ENCODE peak calls at places on chromosome 18, in eight cellular contexts. K is endodermal cell; R is tibial artery; D is uterus; Y is HCT116; C is IMR-90; G is CD4-positive, CD25-positive, alpha-beta regulatory T cell; X is A673. V is an unnamed sample.

GRCh38 chr18:36095936-36096519 is 28.7 kb upstream of the RPRD1A start:
- DNase-seq in K (no peak), R (no peak), D (no peak), Y (peak; percentile 71), C (peak; percentile 85), G (no peak), X (peak; percentile 65), V (no peak)

GRCh38 chr18:10660485-10660884 is 134.7 kb downstream of the NAPG start:
- DNase-seq in K (no peak), R (no peak), D (no peak), Y (no peak), C (peak; percentile 58), G (no peak), X (no peak), V (no peak)

GRCh38 chr18:56086176-56086575 is 498.2 kb upstream of the TCF4 start:
- DNase-seq in K (no peak), R (no peak), D (no peak), Y (no peak), C (peak; percentile 38), G (no peak), X (no peak), V (no peak)

GRCh38 chr18:76558881-76559667 is 64.0 kb upstream of the ZNF516 start:
- DNase-seq in K (peak; percentile 33), R (no peak), D (no peak), Y (peak; percentile 73), C (peak; percentile 41), G (no peak), X (no peak), V (no peak)

GRCh38 chr18:25321869-25322268 is 30.1 kb downstream of the ZNF521 start:
- DNase-seq in K (no peak), R (no peak), D (no peak), Y (no peak), C (no peak), G (no peak), X (no peak), V (no peak)

GRCh38 chr18:5627756-5628511 is 84.1 kb upstream of the EPB41L3 start:
- DNase-seq in K (peak; percentile 51), R (no peak), D (no peak), Y (no peak), C (no peak), G (no peak), X (no peak), V (no peak)

GRCh38 chr18:25595274-25595673 is 243.3 kb upstream of the ZNF521 start:
- DNase-seq in K (no peak), R (no peak), D (no peak), Y (no peak), C (no peak), G (no peak), X (no peak), V (no peak)

GRCh38 chr18:10490401-10491289 is 35.2 kb upstream of the NAPG start:
- DNase-seq in K (peak; percentile 93), R (no peak), D (no peak), Y (peak; percentile 73), C (no peak), G (peak; percentile 11), X (no peak), V (peak; percentile 50)

GRCh38 chr18:44841221-44841620 is 160.5 kb downstream of the SETBP1 start:
- DNase-seq in K (no peak), R (no peak), D (no peak), Y (no peak), C (no peak), G (no peak), X (no peak), V (no peak)

GRCh38 chr18:77052656-77053309 is 79.8 kb downstream of the MBP start:
- DNase-seq in K (no peak), R (no peak), D (no peak), Y (no peak), C (no peak), G (no peak), X (no peak), V (no peak)

GRCh38 chr18:14104906-14105748 is 27.1 kb downstream of the ZNF519 start:
- DNase-seq in K (no peak), R (no peak), D (no peak), Y (no peak), C (no peak), G (no peak), X (no peak), V (no peak)

DNA sequence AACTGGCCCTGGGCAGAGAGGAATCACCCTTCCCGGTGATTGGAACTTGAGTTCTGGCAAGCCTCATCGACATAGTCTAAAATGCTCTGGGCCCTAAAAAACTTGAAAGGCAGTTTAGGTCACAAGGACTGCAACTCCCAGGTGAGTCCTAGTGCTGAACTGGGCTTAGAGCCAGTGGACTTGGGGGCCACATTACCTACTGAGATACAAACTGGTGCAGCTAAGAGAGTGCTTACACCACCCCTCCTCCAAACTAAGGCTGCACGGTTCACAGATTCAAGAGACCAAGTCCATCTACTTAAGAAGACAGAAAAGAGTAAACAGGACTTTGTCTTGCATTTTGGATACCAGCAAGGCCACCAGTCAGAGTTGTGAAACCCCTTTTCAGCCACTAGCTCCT is 25.3 kb downstream of the ZNF519 start:
- DNase-seq in K (no peak), R (no peak), D (no peak), Y (no peak), C (no peak), G (no peak), X (no peak), V (no peak)
- H3K9me3 ChIP-seq in K (peaks cover 86% of the 10 kb centered on the region), R (peaks cover 70% of the 10 kb centered on the region), D (no peaks in the 10 kb centered on the region), Y (peaks cover 39% of the 10 kb centered on the region), C (peaks cover 13% of the 10 kb centered on the region), G (peaks cover 29% of the 10 kb centered on the region), X (peaks cover 74% of the 10 kb centered on the region), V (peaks cover 19% of the 10 kb centered on the region)

DNA sequence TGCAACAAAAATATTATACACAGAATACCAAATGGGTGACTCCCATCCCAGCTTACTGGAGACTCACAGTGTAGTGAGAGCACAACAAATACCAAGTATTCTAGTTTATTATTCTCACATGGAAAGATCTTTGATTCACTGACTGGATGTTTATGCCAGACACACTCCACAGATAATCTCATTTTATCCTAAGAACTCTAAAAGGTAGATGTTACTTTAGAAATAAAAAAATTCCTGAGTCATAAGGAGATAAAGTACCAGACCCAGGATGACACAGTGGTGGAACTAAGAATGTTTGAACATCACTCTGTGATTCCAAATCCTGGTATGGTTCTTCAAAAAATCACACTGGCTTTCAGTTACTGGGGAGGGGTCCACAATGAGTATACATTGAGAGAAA is 136.2 kb downstream of the CDH2 start:
- DNase-seq in K (no peak), R (no peak), D (no peak), Y (no peak), C (peak; percentile 7), G (no peak), X (no peak), V (no peak)
- H3K27ac ChIP-seq in K (peak overlapping the region; percentile 5), R (no peak overlapping the region), D (no peak overlapping the region), Y (no peak overlapping the region), C (no peak overlapping the region), G (no peak overlapping the region), X (no peak overlapping the region), V (no peak overlapping the region)

GRCh38 chr18:79523738-79524180 is 128.0 kb downstream of the NFATC1 start:
- DNase-seq in K (no peak), R (no peak), D (no peak), Y (no peak), C (no peak), G (peak; percentile 64), X (no peak), V (peak; percentile 68)
- H3K4me3 ChIP-seq in K (no peak overlapping the region), R (no peak overlapping the region), D (no peak overlapping the region), Y (no peak overlapping the region), C (no peak overlapping the region), G (peak overlapping the region; percentile 67), X (no peak overlapping the region), V (peak overlapping the region; percentile 75)

DNA sequence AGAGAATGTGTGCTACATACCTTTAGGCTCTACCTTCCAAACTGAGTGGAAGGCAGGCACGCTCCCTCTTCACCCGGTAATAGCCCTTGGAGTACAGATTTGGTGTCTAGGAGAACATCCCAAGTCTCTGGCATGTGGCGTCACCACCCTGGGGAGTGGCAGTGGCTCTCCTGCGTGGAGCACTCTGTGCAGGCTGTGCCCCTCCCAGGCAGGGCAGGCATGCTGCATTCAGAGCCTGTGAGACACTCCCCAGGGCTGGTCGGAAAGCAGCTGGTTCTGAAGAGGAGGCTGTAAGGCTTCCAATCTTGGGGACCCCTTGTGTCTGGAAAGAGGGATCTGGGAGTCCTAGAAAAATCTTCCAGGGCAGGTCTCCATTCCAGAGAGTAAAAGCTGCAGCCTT is 193.3 kb downstream of the ANKRD30B start:
- DNase-seq in K (no peak), R (no peak), D (no peak), Y (no peak), C (no peak), G (no peak), X (no peak), V (no peak)
- H3K9me3 ChIP-seq in K (peaks cover 40% of the 10 kb centered on the region), R (no peaks in the 10 kb centered on the region), D (no peaks in the 10 kb centered on the region), Y (no peaks in the 10 kb centered on the region), C (peaks cover 33% of the 10 kb centered on the region), G (no peaks in the 10 kb centered on the region), X (peaks cover 2% of the 10 kb centered on the region), V (no peaks in the 10 kb centered on the region)

DNA sequence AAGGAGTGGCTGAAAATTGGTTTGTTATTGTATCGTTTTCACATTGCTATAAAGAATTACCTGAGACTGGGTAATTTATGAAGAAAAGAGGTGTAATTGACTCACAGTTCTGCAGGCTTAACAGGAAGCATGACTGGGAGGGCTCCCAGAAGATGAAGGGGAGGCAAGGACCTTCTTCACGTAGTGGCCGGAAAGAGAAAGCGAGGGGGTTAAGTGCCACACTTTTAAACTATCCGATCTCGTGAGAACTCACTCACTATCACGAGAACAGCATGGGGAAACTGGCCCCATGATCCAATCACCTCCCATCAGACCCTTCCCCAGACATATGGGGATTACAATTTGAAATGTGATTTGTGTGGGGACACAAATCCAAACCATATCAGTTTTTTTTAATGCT is 81.6 kb downstream of the FBXO15 start:
- DNase-seq in K (no peak), R (no peak), D (no peak), Y (no peak), C (no peak), G (no peak), X (no peak), V (no peak)
- H3K27ac ChIP-seq in K (no peak overlapping the region), R (no peak overlapping the region), D (no peak overlapping the region), Y (no peak overlapping the region), C (no peak overlapping the region), G (peak overlapping the region; percentile 26), X (no peak overlapping the region), V (no peak overlapping the region)

DNA sequence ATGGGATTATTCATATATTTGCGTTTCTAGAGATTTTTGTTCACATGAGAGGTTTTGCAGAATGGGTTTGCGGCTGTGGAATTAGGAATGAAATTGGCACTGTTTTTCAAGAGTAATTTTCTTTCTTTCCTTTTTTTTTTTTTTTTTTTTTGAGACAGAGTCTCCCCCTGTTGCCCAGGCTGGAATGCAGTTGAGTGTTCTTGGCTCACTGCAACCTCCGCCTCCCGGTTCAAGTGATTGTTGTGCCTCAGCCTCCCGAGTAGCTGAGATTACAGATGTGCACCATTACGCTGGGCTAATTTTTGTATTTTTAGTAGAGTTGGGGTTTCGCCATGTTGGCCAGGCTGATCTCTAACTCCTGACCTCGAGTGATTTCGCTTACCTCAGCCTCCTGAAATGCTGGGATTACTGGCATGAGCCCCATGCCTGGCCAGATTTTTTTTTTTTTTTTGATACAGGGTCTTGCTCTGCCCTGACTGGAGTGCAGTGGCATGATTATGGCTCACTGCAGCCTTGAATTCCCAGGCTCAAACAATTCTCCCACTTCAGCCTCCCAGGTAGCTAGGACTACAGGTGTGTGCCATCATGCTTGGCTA is 65.3 kb downstream of the MIB1 start:
- DNase-seq in K (no peak), R (no peak), D (no peak), Y (no peak), C (no peak), G (no peak), X (no peak), V (no peak)
- H3K4me3 ChIP-seq in K (no peak overlapping the region), R (no peak overlapping the region), D (no peak overlapping the region), Y (no peak overlapping the region), C (no peak overlapping the region), G (no peak overlapping the region), X (no peak overlapping the region), V (no peak overlapping the region)